ENCODE peak calls at places on chromosome 11, in eight cellular contexts. S is suprapubic skin, D is HCT116, O is prostate gland, U is A549, C is breast epithelium, G is right lobe of liver, Z is IMR-90. M is an unnamed sample.
A peak's percentile ranks its signal among the peaks of the same experiment; 100 is the strongest.

GRCh38 chr11:46529086-46529905 is 64.5 kb downstream of the AMBRA1 start:
- DNase-seq in D (peak; percentile 49), S (peak; percentile 84), O (peak; percentile 33), U (peak; percentile 89), Z (peak; percentile 55), G (peak; percentile 52), C (peak; percentile 35), M (peak; percentile 7)

GRCh38 chr11:27717801-27718229 is 17.6 kb upstream of the BDNF start:
- DNase-seq in U (no peak), D (no peak), G (no peak), Z (no peak), O (no peak), C (no peak), S (no peak), M (no peak)

GRCh38 chr11:103170865-103171264 is 61.6 kb downstream of the DYNC2H1 start:
- DNase-seq in S (no peak), D (no peak), G (no peak), Z (peak; percentile 61), O (no peak), U (no peak), C (no peak), M (no peak)

GRCh38 chr11:102476812-102477211 is 24.2 kb upstream of the TMEM123 start:
- DNase-seq in G (peak; percentile 83), D (no peak), Z (peak; percentile 22), S (no peak), O (peak; percentile 61), U (no peak), C (peak; percentile 50), M (no peak)

GRCh38 chr11:118102721-118103261 is 16.0 kb upstream of the SMIM35 start:
- DNase-seq in D (no peak), O (no peak), C (no peak), G (no peak), S (no peak), Z (no peak), U (no peak), M (no peak)

GRCh38 chr11:762421-763072 is 14.7 kb downstream of the GATD1 start:
- DNase-seq in S (no peak), U (peak; percentile 83), D (peak; percentile 72), Z (peak; percentile 74), G (no peak), O (no peak), C (peak; percentile 54), M (no peak)

GRCh38 chr11:92026664-92027063 is 198.0 kb upstream of the FAT3 start:
- DNase-seq in C (no peak), D (no peak), S (no peak), O (no peak), Z (no peak), U (no peak), G (no peak), M (no peak)

GRCh38 chr11:70428701-70429427 is 30.5 kb downstream of the CTTN start:
- DNase-seq in D (no peak), U (no peak), C (no peak), Z (no peak), G (no peak), O (no peak), S (no peak), M (no peak)

GRCh38 chr11:13962562-13963168 is at the start of gene SPON1:
- DNase-seq in Z (peak; percentile 15), U (no peak), O (no peak), D (no peak), S (no peak), C (no peak), G (peak; percentile 38), M (no peak)

GRCh38 chr11:47572715-47573255 is 6.0 kb downstream of the KBTBD4 start:
- DNase-seq in U (no peak), O (no peak), S (peak; percentile 62), C (no peak), G (no peak), D (no peak), Z (no peak), M (no peak)

GRCh38 chr11:117907276-117908110 is 21.7 kb downstream of the TMPRSS13 start:
- DNase-seq in D (peak; percentile 94), U (peak; percentile 65), S (peak; percentile 89), G (peak; percentile 76), O (peak; percentile 51), C (peak; percentile 59), Z (peak; percentile 81), M (peak; percentile 12)

GRCh38 chr11:28730336-28730735 is 622.1 kb downstream of the METTL15 start:
- DNase-seq in C (no peak), S (no peak), U (no peak), G (no peak), O (no peak), D (no peak), Z (peak; percentile 38), M (no peak)

DNA sequence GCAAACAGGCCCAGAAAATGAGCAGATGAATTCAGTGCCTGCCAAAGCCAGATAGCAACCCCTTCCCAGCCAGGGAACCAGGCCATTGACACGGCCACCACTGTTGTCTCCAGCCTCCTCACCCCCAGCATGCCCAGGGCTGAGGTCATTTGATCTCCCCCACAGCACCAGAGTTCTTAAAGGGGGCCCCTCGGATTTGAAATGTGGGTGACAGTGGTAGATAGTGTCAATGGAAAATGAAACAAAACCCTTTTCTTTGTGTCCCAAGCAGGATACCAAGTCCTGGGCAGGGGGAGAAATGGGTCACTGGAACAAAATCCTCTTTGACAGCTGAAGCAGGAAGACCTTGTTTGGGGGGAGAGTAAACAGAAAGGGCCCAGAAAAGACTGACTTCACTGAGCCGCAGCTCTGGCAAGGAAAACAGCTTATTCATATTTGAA is 14.3 kb upstream of the ACCSL start:
- DNase-seq in D (no peak), Z (no peak), S (peak; percentile 28), C (no peak), O (no peak), U (no peak), G (no peak), M (no peak)
- H3K4me1 ChIP-seq in D (peaks cover 3% of the 10 kb centered on the region), Z (peaks cover 5% of the 10 kb centered on the region), S (peaks cover 9% of the 10 kb centered on the region), C (no peaks in the 10 kb centered on the region), O (no peaks in the 10 kb centered on the region), U (no peaks in the 10 kb centered on the region), G (no peaks in the 10 kb centered on the region), M (peaks cover 25% of the 10 kb centered on the region)

GRCh38 chr11:2904153-2905052 is 18.8 kb upstream of the CDKN1C start:
- DNase-seq in C (no peak), G (peak; percentile 65), U (no peak), O (no peak), Z (no peak), D (no peak), S (no peak), M (no peak)

GRCh38 chr11:2903672-2904011 is 18.1 kb upstream of the CDKN1C start:
- DNase-seq in O (no peak), D (no peak), G (no peak), U (no peak), Z (no peak), S (no peak), C (no peak), M (no peak)

GRCh38 chr11:2902784-2903671 is 17.5 kb upstream of the CDKN1C start:
- DNase-seq in U (no peak), O (no peak), Z (no peak), G (peak; percentile 82), C (no peak), S (no peak), D (no peak), M (no peak)

GRCh38 chr11:2901196-2901796 is 15.7 kb upstream of the CDKN1C start:
- DNase-seq in Z (no peak), O (no peak), D (no peak), G (no peak), C (no peak), U (no peak), S (no peak), M (no peak)

GRCh38 chr11:2901854-2902783 is 16.5 kb upstream of the CDKN1C start:
- DNase-seq in G (peak; percentile 99), O (peak; percentile 98), C (peak; percentile 97), U (peak; percentile 95), Z (peak; percentile 87), D (peak; percentile 74), S (peak; percentile 99), M (peak; percentile 84)
- TF ChIP-seq POLR2A in G (peak; percentile 83), O (peak; percentile 66), C (no peak), U (peak; percentile 37), Z (no peak), D (no peak), S (no peak), M (peak; percentile 21)

DNA sequence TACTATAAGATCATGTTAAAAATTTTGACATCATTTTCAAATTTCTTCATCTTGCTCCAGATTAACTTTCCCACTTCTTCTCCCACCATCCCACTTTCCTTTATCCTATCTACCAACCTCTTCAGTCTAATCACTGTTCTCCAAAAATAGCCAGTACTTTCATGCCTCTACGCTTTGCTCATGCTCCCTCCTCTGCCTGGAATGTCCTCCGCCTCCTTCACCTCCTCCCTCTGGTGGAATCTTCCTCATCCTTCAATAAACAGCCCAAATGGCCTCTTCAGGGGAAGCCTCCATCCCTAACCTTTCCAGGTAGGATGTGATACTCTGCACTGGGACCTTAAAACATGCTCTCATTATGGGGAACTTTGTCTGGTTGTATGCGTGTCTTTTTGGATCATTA is 7.8 kb upstream of the CSRP3 start:
- DNase-seq in U (no peak), Z (no peak), O (no peak), C (no peak), S (no peak), D (no peak), G (no peak), M (no peak)
- TF ChIP-seq CTCF in U (no peak), Z (no peak), O (no peak), C (no peak), S (no peak), D (no peak), G (no peak), M (no peak)

DNA sequence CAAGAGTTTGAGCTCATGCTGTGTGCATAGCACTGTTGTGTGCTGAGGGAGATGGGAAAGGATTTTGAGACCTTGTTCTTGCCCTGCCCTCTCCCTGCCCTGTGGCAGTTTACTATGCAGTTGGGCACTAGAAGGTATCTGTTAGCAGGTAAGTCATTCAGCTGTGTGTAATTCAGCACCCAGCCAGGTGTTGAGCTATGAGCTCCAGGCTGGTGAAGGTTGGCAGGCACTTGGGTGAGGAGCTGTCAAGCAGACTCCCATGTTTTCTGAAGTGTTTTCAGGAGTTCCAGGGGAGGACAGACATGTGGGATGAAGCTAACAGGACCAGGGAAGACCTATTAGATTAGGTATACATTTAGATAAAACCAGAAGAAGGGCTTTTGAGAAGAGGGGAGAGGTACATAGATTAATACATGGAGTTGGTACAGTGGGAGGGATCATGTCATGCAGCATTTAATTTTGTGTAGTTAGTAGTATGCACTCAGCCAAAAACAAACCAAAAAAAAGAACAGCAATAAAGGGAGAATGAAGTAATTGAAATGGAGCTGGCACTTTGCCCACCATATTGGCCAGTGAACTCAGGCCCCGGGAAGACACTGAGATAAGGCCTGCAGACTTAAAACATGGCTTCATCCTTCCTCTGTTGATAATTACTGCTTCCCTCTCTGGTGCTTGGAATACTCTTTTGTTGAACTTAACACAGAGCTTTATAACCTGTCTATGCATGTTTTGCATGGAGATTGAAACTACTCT is 2.9 kb downstream of the PANX1 start:
- DNase-seq in G (no peak), O (no peak), S (no peak), U (no peak), Z (peak; percentile 50), D (no peak), C (no peak), M (no peak)
- H3K4me1 ChIP-seq in G (no peaks in the 10 kb centered on the region), O (peaks cover 6% of the 10 kb centered on the region), S (peaks cover 77% of the 10 kb centered on the region), U (peaks cover 60% of the 10 kb centered on the region), Z (peaks cover 28% of the 10 kb centered on the region), D (peaks cover 75% of the 10 kb centered on the region), C (no peaks in the 10 kb centered on the region), M (peaks cover 54% of the 10 kb centered on the region)

M was measured in esophagus squamous epithelium.